ENCODE peak calls at places on chromosome 13, in four cellular contexts. X is neural progenitor cell, K is fibroblast of lung, H is PC-9. C is an unnamed sample.

GRCh38 chr13:19782049-19782726 is 557 bp downstream of the PSPC1 start:
- DNase-seq in X (peak; percentile 58), K (peak; percentile 59), H (peak; percentile 16), C (no peak)

GRCh38 chr13:44108345-44108858 is 228.7 kb downstream of the LACC1 start:
- DNase-seq in X (no peak), K (no peak), H (peak; percentile 62), C (no peak)

GRCh38 chr13:99150575-99151370 is 49.9 kb upstream of the UBAC2 start:
- DNase-seq in X (no peak), K (peak; percentile 80), H (peak; percentile 82), C (peak; percentile 9)

GRCh38 chr13:83350569-83350968 is 531.7 kb downstream of the SLITRK1 start:
- DNase-seq in X (no peak), K (peak; percentile 47), H (no peak), C (no peak)

GRCh38 chr13:79936368-79937136 is 404.4 kb downstream of the SPRY2 start:
- DNase-seq in X (no peak), K (peak; percentile 100), H (peak; percentile 63), C (peak; percentile 100)

GRCh38 chr13:87498681-87499080 is 172.5 kb upstream of the SLITRK5 start:
- DNase-seq in X (peak; percentile 49), K (peak; percentile 16), H (peak; percentile 1), C (no peak)

GRCh38 chr13:39144941-39145533 is 106.8 kb downstream of the NHLRC3 start:
- DNase-seq in X (peak; percentile 82), K (peak; percentile 55), H (peak; percentile 30), C (peak; percentile 26)

GRCh38 chr13:35733832-35734231 is 257.3 kb upstream of the MAB21L1 start:
- DNase-seq in X (no peak), K (no peak), H (no peak), C (no peak)

GRCh38 chr13:33367931-33368330 is 82.4 kb upstream of the STARD13 start:
- DNase-seq in X (no peak), K (no peak), H (no peak), C (no peak)

GRCh38 chr13:107130516-107130915 is 562.6 kb upstream of the ARGLU1 start:
- DNase-seq in X (peak; percentile 22), K (no peak), H (no peak), C (no peak)

GRCh38 chr13:99357149-99357596 is 50.0 kb upstream of the GPR183 start:
- DNase-seq in X (no peak), K (peak; percentile 89), H (no peak), C (no peak)

GRCh38 chr13:68234278-68234677 is 1004.1 kb upstream of the PCDH9 start:
- DNase-seq in X (peak; percentile 36), K (peak; percentile 37), H (no peak), C (no peak)

GRCh38 chr13:41004875-41005693 is 14.0 kb downstream of the ELF1 start:
- DNase-seq in X (no peak), K (no peak), H (no peak), C (no peak)

GRCh38 chr13:45696610-45697226 is 5.4 kb upstream of the CBY2 start:
- DNase-seq in X (no peak), K (peak; percentile 43), H (no peak), C (no peak)

GRCh38 chr13:32246468-32246867 is 68.7 kb downstream of the ZAR1L start:
- DNase-seq in X (peak; percentile 83), K (peak; percentile 67), H (peak; percentile 37), C (peak; percentile 23)

GRCh38 chr13:107144432-107144831 is 576.5 kb upstream of the ARGLU1 start:
- DNase-seq in X (no peak), K (peak; percentile 11), H (no peak), C (no peak)

GRCh38 chr13:104466016-104466415 is 1399.8 kb upstream of the SLC10A2 start:
- DNase-seq in X (no peak), K (no peak), H (no peak), C (no peak)

GRCh38 chr13:105957769-105958438 is 577.6 kb downstream of the EFNB2 start:
- DNase-seq in X (no peak), K (no peak), H (no peak), C (no peak)

GRCh38 chr13:46373623-46374022 is 13.4 kb downstream of the RUBCNL start:
- DNase-seq in X (no peak), K (no peak), H (no peak), C (no peak)

GRCh38 chr13:111184685-111185401 is 69.7 kb downstream of the ARHGEF7 start:
- DNase-seq in X (no peak), K (no peak), H (no peak), C (no peak)

GRCh38 chr13:85241045-85241444 is 558.2 kb downstream of the SLITRK6 start:
- DNase-seq in X (no peak), K (peak; percentile 80), H (peak; percentile 21), C (peak; percentile 7)

GRCh38 chr13:40069173-40070044 is 413.9 kb downstream of the COG6 start:
- DNase-seq in X (peak; percentile 75), K (peak; percentile 46), H (peak; percentile 47), C (no peak)

GRCh38 chr13:100396771-100397170 is 191.8 kb downstream of the GGACT start:
- DNase-seq in X (peak; percentile 62), K (no peak), H (no peak), C (no peak)

GRCh38 chr13:100395698-100396373 is 192.8 kb downstream of the GGACT start:
- DNase-seq in X (no peak), K (no peak), H (no peak), C (no peak)

GRCh38 chr13:100392709-100393630 is 195.6 kb downstream of the GGACT start:
- DNase-seq in X (no peak), K (peak; percentile 100), H (peak; percentile 81), C (peak; percentile 98)

GRCh38 chr13:100397627-100398026 is 191.0 kb downstream of the GGACT start:
- DNase-seq in X (no peak), K (no peak), H (no peak), C (no peak)

GRCh38 chr13:100394005-100394695 is 194.4 kb downstream of the GGACT start:
- DNase-seq in X (no peak), K (peak; percentile 89), H (no peak), C (peak; percentile 28)
- H3K4me3 ChIP-seq in X (no peak overlapping the region), K (no peak overlapping the region), H (no peak overlapping the region), C (no peak overlapping the region)

GRCh38 chr13:109644069-109644750 is 142.2 kb downstream of the IRS2 start:
- DNase-seq in X (no peak), K (no peak), H (peak; percentile 3), C (no peak)
- H3K36me3 ChIP-seq in X (no peaks in the 10 kb centered on the region), K (no peaks in the 10 kb centered on the region), H (no peaks in the 10 kb centered on the region), C (no peaks in the 10 kb centered on the region)

DNA sequence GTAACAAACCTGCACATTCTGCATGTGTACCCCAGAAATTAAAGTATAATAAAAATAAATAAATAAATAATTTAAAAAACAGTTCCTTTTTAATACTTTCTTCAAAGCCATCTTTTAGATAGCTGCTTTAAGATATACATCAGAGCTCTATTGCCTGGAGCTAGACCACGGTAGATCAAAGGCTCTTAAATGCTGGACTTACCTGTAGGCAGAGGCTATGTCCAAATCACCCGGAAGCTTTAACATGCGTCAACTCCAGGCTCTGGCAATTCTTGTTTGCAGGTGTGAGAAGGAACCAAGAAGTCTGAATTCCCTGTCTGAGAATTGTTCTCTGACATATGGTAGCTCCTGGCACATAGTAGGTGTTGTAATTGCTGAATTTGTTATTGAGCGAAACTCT is 1.6 kb upstream of the METTL21C start:
- DNase-seq in X (no peak), K (no peak), H (no peak), C (no peak)
- H3K4me3 ChIP-seq in X (no peak overlapping the region), K (no peak overlapping the region), H (no peak overlapping the region), C (no peak overlapping the region)

GRCh38 chr13:113639661-113640262 is 18.2 kb downstream of the ATP4B start:
- DNase-seq in X (no peak), K (no peak), H (no peak), C (no peak)
- H3K36me3 ChIP-seq in X (peaks cover 28% of the 10 kb centered on the region), K (peaks cover 22% of the 10 kb centered on the region), H (peaks cover 44% of the 10 kb centered on the region), C (peaks cover 1% of the 10 kb centered on the region)

GRCh38 chr13:62678039-62678438 is 1262.4 kb upstream of the PCDH20 start:
- DNase-seq in X (no peak), K (no peak), H (no peak), C (no peak)
- H3K4me3 ChIP-seq in X (no peak overlapping the region), K (no peak overlapping the region), H (no peak overlapping the region), C (no peak overlapping the region)

GRCh38 chr13:71034018-71034417 is 833.0 kb downstream of the DACH1 start:
- DNase-seq in X (no peak), K (no peak), H (no peak), C (no peak)

DNA sequence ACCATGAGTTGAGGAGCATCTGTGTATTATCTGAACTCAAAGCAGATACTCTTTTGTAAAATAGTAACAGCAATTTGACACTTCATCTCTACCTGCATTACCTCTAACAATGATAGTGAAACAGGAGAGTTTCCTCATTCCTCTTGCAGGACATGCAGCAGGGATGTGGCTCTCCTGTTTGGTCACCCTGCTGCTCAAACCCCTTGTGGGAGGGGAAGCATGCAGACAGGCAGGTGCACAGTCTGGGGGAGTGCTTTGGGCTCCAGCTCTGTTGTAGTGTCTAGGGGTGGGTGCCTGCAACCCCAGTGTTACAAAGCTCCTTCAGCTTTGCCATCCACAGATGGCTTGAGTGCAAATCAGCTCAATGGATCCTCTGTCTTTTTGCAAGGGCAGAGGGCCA is 827.6 kb downstream of the DACH1 start:
- DNase-seq in X (no peak), K (no peak), H (no peak), C (no peak)
- H3K36me3 ChIP-seq in X (no peaks in the 10 kb centered on the region), K (no peaks in the 10 kb centered on the region), H (no peaks in the 10 kb centered on the region), C (no peaks in the 10 kb centered on the region)

GRCh38 chr13:71864094-71864980 is 2.7 kb downstream of the DACH1 start:
- DNase-seq in X (peak; percentile 87), K (peak; percentile 9), H (no peak), C (no peak)
- H3K4me3 ChIP-seq in X (peak overlapping the region; percentile 96), K (peak overlapping the region; percentile 59), H (no peak overlapping the region), C (peak overlapping the region; percentile 68)